ENCODE peak calls at places on chromosome 7, in ten cellular contexts. B is ovary; C is activated naive CD4-positive, alpha-beta T cell; D is ELR; J is activated T-cell treated with anti-CD3 and anti-CD28 coated beads, Interleukin-2, amount 50 U/mL, for 72 hours; U is GM03348; P is GM12865; Y is fibroblast of the conjunctiva; H is NCI-H2081; F is Right ventricle myocardium superior. X is an unnamed sample.

GRCh38 chr7:123658023-123658422 is 2.4 kb downstream of the LMOD2 start:
- DNase-seq in B (no peak), C (no peak), D (no peak), J (no peak), U (no peak), P (no peak), Y (no peak), H (no peak), F (no peak), X (no peak)

GRCh38 chr7:24971333-24972165 is 8.4 kb downstream of the OSBPL3 start:
- DNase-seq in B (no peak), C (no peak), D (peak; percentile 94), J (peak; percentile 24), U (peak; percentile 84), P (peak; percentile 23), Y (peak; percentile 72), H (no peak), F (no peak), X (peak; percentile 83)

GRCh38 chr7:36300696-36301350 is 88.8 kb upstream of the ANLN start:
- DNase-seq in B (peak; percentile 19), C (no peak), D (peak; percentile 28), J (no peak), U (no peak), P (no peak), Y (no peak), H (no peak), F (peak; percentile 53), X (peak; percentile 44)

GRCh38 chr7:84654287-84654686 is 459.7 kb upstream of the SEMA3A start:
- DNase-seq in B (no peak), C (no peak), D (no peak), J (no peak), U (no peak), P (no peak), Y (no peak), H (no peak), F (no peak), X (no peak)

GRCh38 chr7:5296015-5296621 is 13.4 kb downstream of the SLC29A4 start:
- DNase-seq in B (no peak), C (no peak), D (no peak), J (peak; percentile 10), U (no peak), P (no peak), Y (no peak), H (no peak), F (no peak), X (no peak)

GRCh38 chr7:25093268-25093802 is 31.7 kb downstream of the CYCS start:
- DNase-seq in B (peak; percentile 76), C (peak; percentile 60), D (peak; percentile 89), J (peak; percentile 86), U (peak; percentile 89), P (peak; percentile 83), Y (peak; percentile 50), H (peak; percentile 76), F (peak; percentile 79), X (peak; percentile 57)

GRCh38 chr7:6420680-6421079 is 27.1 kb downstream of the DAGLB start:
- DNase-seq in B (no peak), C (no peak), D (no peak), J (no peak), U (no peak), P (no peak), Y (no peak), H (no peak), F (no peak), X (no peak)

GRCh38 chr7:42218248-42218647 is 18.8 kb downstream of the GLI3 start:
- DNase-seq in B (no peak), C (no peak), D (no peak), J (no peak), U (no peak), P (no peak), Y (no peak), H (no peak), F (no peak), X (no peak)

GRCh38 chr7:151384776-151385625 is 24.8 kb downstream of the WDR86 start:
- DNase-seq in B (peak; percentile 29), C (no peak), D (no peak), J (no peak), U (no peak), P (no peak), Y (no peak), H (no peak), F (no peak), X (no peak)

GRCh38 chr7:90383422-90383821 is 19.8 kb upstream of the CLDN12 start:
- DNase-seq in B (no peak), C (no peak), D (peak; percentile 90), J (no peak), U (peak; percentile 16), P (no peak), Y (no peak), H (no peak), F (no peak), X (peak; percentile 22)

GRCh38 chr7:34191766-34192550 is 286.6 kb downstream of the BMPER start:
- DNase-seq in B (no peak), C (no peak), D (no peak), J (no peak), U (no peak), P (no peak), Y (no peak), H (no peak), F (no peak), X (no peak)

GRCh38 chr7:987909-988308 is 4.9 kb downstream of the CYP2W1 start:
- DNase-seq in B (peak; percentile 66), C (no peak), D (no peak), J (no peak), U (no peak), P (no peak), Y (no peak), H (no peak), F (no peak), X (no peak)

GRCh38 chr7:36521911-36522310 is 132.2 kb downstream of the ANLN start:
- DNase-seq in B (no peak), C (no peak), D (no peak), J (no peak), U (no peak), P (no peak), Y (no peak), H (no peak), F (no peak), X (no peak)

GRCh38 chr7:98357751-98358161 is 43.1 kb downstream of the BAIAP2L1 start:
- DNase-seq in B (no peak), C (no peak), D (peak; percentile 24), J (no peak), U (peak; percentile 45), P (no peak), Y (peak; percentile 10), H (no peak), F (no peak), X (peak; percentile 73)

GRCh38 chr7:99955247-99955646 is 20.6 kb downstream of the AZGP1 start:
- DNase-seq in B (no peak), C (no peak), D (no peak), J (no peak), U (no peak), P (peak; percentile 28), Y (no peak), H (no peak), F (no peak), X (no peak)

GRCh38 chr7:151334628-151335027 is 7.0 kb upstream of the NUB1 start:
- DNase-seq in B (no peak), C (no peak), D (no peak), J (no peak), U (no peak), P (no peak), Y (no peak), H (no peak), F (no peak), X (no peak)

GRCh38 chr7:148572067-148572522 is 18.5 kb upstream of the C7orf33 start:
- DNase-seq in B (no peak), C (no peak), D (no peak), J (no peak), U (no peak), P (no peak), Y (no peak), H (peak; percentile 8), F (no peak), X (no peak)

GRCh38 chr7:11343818-11344413 is 370.2 kb downstream of the PHF14 start:
- DNase-seq in B (no peak), C (no peak), D (peak; percentile 62), J (no peak), U (peak; percentile 37), P (peak; percentile 52), Y (no peak), H (peak; percentile 15), F (no peak), X (peak; percentile 27)

GRCh38 chr7:37352974-37353948 is 95.4 kb downstream of the ELMO1 start:
- DNase-seq in B (no peak), C (peak; percentile 20), D (no peak), J (peak; percentile 79), U (no peak), P (peak; percentile 83), Y (no peak), H (no peak), F (no peak), X (no peak)

GRCh38 chr7:124810605-124811004 is 45.0 kb upstream of the GPR37 start:
- DNase-seq in B (no peak), C (no peak), D (no peak), J (no peak), U (no peak), P (no peak), Y (no peak), H (no peak), F (no peak), X (no peak)

GRCh38 chr7:36670585-36671431 is 53.5 kb downstream of the AOAH start:
- DNase-seq in B (peak; percentile 41), C (peak; percentile 8), D (peak; percentile 73), J (peak; percentile 76), U (peak; percentile 80), P (peak; percentile 69), Y (peak; percentile 55), H (peak; percentile 76), F (no peak), X (peak; percentile 49)

GRCh38 chr7:133431134-133431711 is 178.3 kb downstream of the EXOC4 start:
- DNase-seq in B (no peak), C (no peak), D (no peak), J (no peak), U (no peak), P (no peak), Y (no peak), H (no peak), F (no peak), X (no peak)

GRCh38 chr7:123905714-123906113 is 19.3 kb upstream of the SPAM1 start:
- DNase-seq in B (no peak), C (no peak), D (no peak), J (no peak), U (no peak), P (no peak), Y (no peak), H (no peak), F (no peak), X (no peak)

GRCh38 chr7:155804431-155804831 is 7.8 kb downstream of the SHH start:
- DNase-seq in B (no peak), C (no peak), D (no peak), J (no peak), U (no peak), P (no peak), Y (no peak), H (no peak), F (no peak), X (no peak)

GRCh38 chr7:121366852-121367431 is 29.2 kb downstream of the FAM3C start:
- DNase-seq in B (no peak), C (no peak), D (peak; percentile 48), J (peak; percentile 18), U (peak; percentile 47), P (peak; percentile 56), Y (peak; percentile 28), H (peak; percentile 14), F (no peak), X (no peak)

GRCh38 chr7:130141161-130141857 is 63.9 kb downstream of the TMEM209 start:
- DNase-seq in B (peak; percentile 90), C (no peak), D (no peak), J (no peak), U (no peak), P (no peak), Y (peak; percentile 70), H (no peak), F (peak; percentile 65), X (peak; percentile 58)

X was measured in fibroblast of gingiva.